ENCODE peak calls at places on chromosomes 16 and 17, in six cellular contexts. One of them, this sample, is unnamed.

GRCh38 chr16:82655315-82655714 is 28.5 kb downstream of the CDH13 start:
- DNase-seq in HT-29: no peak
- DNase-seq in midbrain: no peak
- DNase-seq in B cell: no peak
- DNase-seq in body of pancreas: no peak
- DNase-seq in HEK293T: no peak
- DNase-seq in this sample: no peak

GRCh38 chr16:89114159-89114981 is 20.7 kb downstream of the ACSF3 start:
- DNase-seq in midbrain: no peak
- DNase-seq in body of pancreas: peak
- DNase-seq in HEK293T: no peak
- DNase-seq in B cell: peak
- DNase-seq in HT-29: no peak
- DNase-seq in this sample: no peak

GRCh38 chr17:73066148-73066884 is 26.2 kb downstream of the SLC39A11 start:
- DNase-seq in HEK293T: no peak
- DNase-seq in midbrain: no peak
- DNase-seq in body of pancreas: no peak
- DNase-seq in B cell: no peak
- DNase-seq in HT-29: no peak
- DNase-seq in this sample: no peak

GRCh38 chr17:65062168-65062915 is 5.8 kb upstream of the GNA13 start:
- DNase-seq in B cell: no peak
- DNase-seq in midbrain: peak
- DNase-seq in HT-29: no peak
- DNase-seq in body of pancreas: peak
- DNase-seq in HEK293T: no peak
- DNase-seq in this sample: no peak

GRCh38 chr17:47159315-47159714 is 29.8 kb downstream of the CDC27 start:
- DNase-seq in HT-29: no peak
- DNase-seq in midbrain: no peak
- DNase-seq in B cell: no peak
- DNase-seq in body of pancreas: no peak
- DNase-seq in HEK293T: no peak
- DNase-seq in this sample: no peak

GRCh38 chr17:64628641-64629040 is 33.5 kb downstream of the SMURF2 start:
- DNase-seq in HT-29: no peak
- DNase-seq in midbrain: no peak
- DNase-seq in body of pancreas: no peak
- DNase-seq in B cell: no peak
- DNase-seq in HEK293T: no peak
- DNase-seq in this sample: no peak

GRCh38 chr17:76716146-76716833 is 5.5 kb upstream of the MXRA7 start:
- DNase-seq in B cell: no peak
- DNase-seq in HEK293T: no peak
- DNase-seq in HT-29: no peak
- DNase-seq in midbrain: no peak
- DNase-seq in body of pancreas: no peak
- DNase-seq in this sample: no peak

GRCh38 chr17:54544239-54544638 is 356.4 kb upstream of the TOM1L1 start:
- DNase-seq in HT-29: no peak
- DNase-seq in HEK293T: no peak
- DNase-seq in B cell: no peak
- DNase-seq in body of pancreas: no peak
- DNase-seq in midbrain: no peak
- DNase-seq in this sample: no peak

GRCh38 chr17:40314557-40314953 is 5.6 kb downstream of the RARA start:
- DNase-seq in midbrain: no peak
- DNase-seq in B cell: peak
- DNase-seq in body of pancreas: peak
- DNase-seq in HEK293T: no peak
- DNase-seq in HT-29: peak
- DNase-seq in this sample: peak

GRCh38 chr16:72847187-72848044 is 200.5 kb downstream of the ZFHX3 start:
- DNase-seq in HT-29: peak
- DNase-seq in body of pancreas: no peak
- DNase-seq in B cell: no peak
- DNase-seq in HEK293T: peak
- DNase-seq in midbrain: peak
- DNase-seq in this sample: peak

GRCh38 chr17:48352630-48353029 is 77.4 kb downstream of the SKAP1 start:
- DNase-seq in HT-29: no peak
- DNase-seq in midbrain: no peak
- DNase-seq in body of pancreas: no peak
- DNase-seq in B cell: no peak
- DNase-seq in HEK293T: no peak
- DNase-seq in this sample: no peak

GRCh38 chr17:43826206-43826605 is 6.7 kb downstream of the MPP3 start:
- DNase-seq in midbrain: no peak
- DNase-seq in B cell: no peak
- DNase-seq in body of pancreas: no peak
- DNase-seq in HT-29: no peak
- DNase-seq in HEK293T: no peak
- DNase-seq in this sample: no peak

GRCh38 chr16:73703891-73704290 is 592.7 kb upstream of the PSMD7 start:
- DNase-seq in body of pancreas: no peak
- DNase-seq in HEK293T: no peak
- DNase-seq in midbrain: no peak
- DNase-seq in HT-29: no peak
- DNase-seq in B cell: no peak
- DNase-seq in this sample: no peak

GRCh38 chr17:4988168-4988567 is 693 bp upstream of the CAMTA2 start:
- DNase-seq in midbrain: no peak
- DNase-seq in body of pancreas: no peak
- DNase-seq in HEK293T: no peak
- DNase-seq in B cell: peak
- DNase-seq in HT-29: no peak
- DNase-seq in this sample: no peak

GRCh38 chr17:83079766-83080616 is 582 bp downstream of the METRNL start:
- DNase-seq in HEK293T: peak
- DNase-seq in body of pancreas: no peak
- DNase-seq in HT-29: no peak
- DNase-seq in midbrain: no peak
- DNase-seq in B cell: no peak
- DNase-seq in this sample: no peak

GRCh38 chr17:28983286-28984240 is 22.3 kb downstream of the SEZ6 start:
- DNase-seq in HEK293T: no peak
- DNase-seq in B cell: no peak
- DNase-seq in midbrain: no peak
- DNase-seq in HT-29: no peak
- DNase-seq in body of pancreas: no peak
- DNase-seq in this sample: no peak

GRCh38 chr17:64682261-64683181 is 20.4 kb upstream of the SMURF2 start:
- DNase-seq in body of pancreas: no peak
- DNase-seq in B cell: no peak
- DNase-seq in HEK293T: no peak
- DNase-seq in HT-29: no peak
- DNase-seq in midbrain: no peak
- DNase-seq in this sample: no peak

GRCh38 chr17:70041061-70041460 is 34.0 kb upstream of the KCNJ16 start:
- DNase-seq in HEK293T: no peak
- DNase-seq in B cell: no peak
- DNase-seq in HT-29: no peak
- DNase-seq in body of pancreas: no peak
- DNase-seq in midbrain: no peak
- DNase-seq in this sample: no peak

GRCh38 chr16:1192384-1193073 is 32.5 kb downstream of the TPSG1 start:
- DNase-seq in body of pancreas: no peak
- DNase-seq in HEK293T: no peak
- DNase-seq in midbrain: no peak
- DNase-seq in B cell: no peak
- DNase-seq in HT-29: no peak
- DNase-seq in this sample: peak